ENCODE peak calls at places on chromosome 19, in seven cellular contexts. One of them, this sample, is unnamed.

GRCh38 chr19:6218497-6219146 is 61.2 kb downstream of the MLLT1 start:
- DNase-seq in astrocyte of the cerebellum: peak
- DNase-seq in cardiac fibroblast: peak
- DNase-seq in endothelial cell of umbilical vein: peak
- DNase-seq in bronchial epithelial cell: peak
- DNase-seq in colonic mucosa: peak
- DNase-seq in upper lobe of left lung: peak
- DNase-seq in this sample: peak

GRCh38 chr19:10517361-10517759 is at the start of gene S1PR5:
- DNase-seq in endothelial cell of umbilical vein: no peak
- DNase-seq in cardiac fibroblast: no peak
- DNase-seq in upper lobe of left lung: no peak
- DNase-seq in astrocyte of the cerebellum: no peak
- DNase-seq in bronchial epithelial cell: no peak
- DNase-seq in colonic mucosa: no peak
- DNase-seq in this sample: no peak

GRCh38 chr19:48896191-48896720 is 2.3 kb downstream of the TULP2 start:
- DNase-seq in astrocyte of the cerebellum: no peak
- DNase-seq in bronchial epithelial cell: no peak
- DNase-seq in endothelial cell of umbilical vein: no peak
- DNase-seq in upper lobe of left lung: peak
- DNase-seq in colonic mucosa: peak
- DNase-seq in cardiac fibroblast: peak
- DNase-seq in this sample: peak

GRCh38 chr19:35555301-35556005 is 8.0 kb downstream of the ATP4A start:
- DNase-seq in colonic mucosa: no peak
- DNase-seq in bronchial epithelial cell: no peak
- DNase-seq in upper lobe of left lung: no peak
- DNase-seq in cardiac fibroblast: peak
- DNase-seq in astrocyte of the cerebellum: no peak
- DNase-seq in endothelial cell of umbilical vein: no peak
- DNase-seq in this sample: peak

GRCh38 chr19:5215431-5215830 is 125.2 kb downstream of the PTPRS start:
- DNase-seq in bronchial epithelial cell: no peak
- DNase-seq in colonic mucosa: no peak
- DNase-seq in cardiac fibroblast: no peak
- DNase-seq in astrocyte of the cerebellum: no peak
- DNase-seq in upper lobe of left lung: no peak
- DNase-seq in endothelial cell of umbilical vein: no peak
- DNase-seq in this sample: no peak

GRCh38 chr19:51994048-51994644 is 7.5 kb upstream of the ZNF350 start:
- DNase-seq in upper lobe of left lung: no peak
- DNase-seq in astrocyte of the cerebellum: no peak
- DNase-seq in colonic mucosa: no peak
- DNase-seq in bronchial epithelial cell: no peak
- DNase-seq in endothelial cell of umbilical vein: no peak
- DNase-seq in cardiac fibroblast: no peak
- DNase-seq in this sample: peak

GRCh38 chr19:10111405-10111811 is at the start of gene P2RY11:
- DNase-seq in bronchial epithelial cell: no peak
- DNase-seq in colonic mucosa: no peak
- DNase-seq in upper lobe of left lung: no peak
- DNase-seq in cardiac fibroblast: no peak
- DNase-seq in astrocyte of the cerebellum: no peak
- DNase-seq in endothelial cell of umbilical vein: no peak
- DNase-seq in this sample: no peak

GRCh38 chr19:8088752-8089663 is 36.4 kb downstream of the CCL25 start:
- DNase-seq in endothelial cell of umbilical vein: no peak
- DNase-seq in cardiac fibroblast: no peak
- DNase-seq in astrocyte of the cerebellum: no peak
- DNase-seq in upper lobe of left lung: no peak
- DNase-seq in colonic mucosa: no peak
- DNase-seq in bronchial epithelial cell: no peak
- DNase-seq in this sample: no peak

GRCh38 chr19:36060430-36060829 is 5.7 kb downstream of the WDR62 start:
- DNase-seq in colonic mucosa: no peak
- DNase-seq in endothelial cell of umbilical vein: peak
- DNase-seq in cardiac fibroblast: peak
- DNase-seq in astrocyte of the cerebellum: peak
- DNase-seq in bronchial epithelial cell: peak
- DNase-seq in upper lobe of left lung: peak
- DNase-seq in this sample: peak

GRCh38 chr19:6481541-6482342 is at the start of gene DENND1C:
- DNase-seq in astrocyte of the cerebellum: no peak
- DNase-seq in upper lobe of left lung: peak
- DNase-seq in bronchial epithelial cell: no peak
- DNase-seq in cardiac fibroblast: no peak
- DNase-seq in colonic mucosa: no peak
- DNase-seq in endothelial cell of umbilical vein: peak
- DNase-seq in this sample: no peak

GRCh38 chr19:17348700-17349099 is 11.3 kb downstream of the GTPBP3 start:
- DNase-seq in endothelial cell of umbilical vein: peak
- DNase-seq in upper lobe of left lung: no peak
- DNase-seq in astrocyte of the cerebellum: peak
- DNase-seq in bronchial epithelial cell: peak
- DNase-seq in cardiac fibroblast: peak
- DNase-seq in colonic mucosa: no peak
- DNase-seq in this sample: peak

GRCh38 chr19:49333426-49334288 is 1.5 kb upstream of the CD37 start:
- DNase-seq in upper lobe of left lung: peak
- DNase-seq in endothelial cell of umbilical vein: no peak
- DNase-seq in bronchial epithelial cell: peak
- DNase-seq in astrocyte of the cerebellum: no peak
- DNase-seq in cardiac fibroblast: no peak
- DNase-seq in colonic mucosa: peak
- DNase-seq in this sample: no peak

GRCh38 chr19:48090281-48090802 is 20.3 kb downstream of the PLA2G4C start:
- DNase-seq in bronchial epithelial cell: no peak
- DNase-seq in cardiac fibroblast: no peak
- DNase-seq in upper lobe of left lung: no peak
- DNase-seq in endothelial cell of umbilical vein: no peak
- DNase-seq in astrocyte of the cerebellum: no peak
- DNase-seq in colonic mucosa: peak
- DNase-seq in this sample: no peak

GRCh38 chr19:39498262-39499081 is at the start of gene DLL3:
- DNase-seq in colonic mucosa: no peak
- DNase-seq in endothelial cell of umbilical vein: peak
- DNase-seq in bronchial epithelial cell: no peak
- DNase-seq in upper lobe of left lung: no peak
- DNase-seq in cardiac fibroblast: no peak
- DNase-seq in astrocyte of the cerebellum: no peak
- DNase-seq in this sample: no peak

GRCh38 chr19:18313398-18313797 is 9.5 kb downstream of the LSM4 start:
- DNase-seq in cardiac fibroblast: no peak
- DNase-seq in colonic mucosa: no peak
- DNase-seq in bronchial epithelial cell: no peak
- DNase-seq in astrocyte of the cerebellum: no peak
- DNase-seq in upper lobe of left lung: no peak
- DNase-seq in endothelial cell of umbilical vein: no peak
- DNase-seq in this sample: no peak

GRCh38 chr19:14632286-14632685 is 42.4 kb downstream of the ADGRE3 start:
- DNase-seq in colonic mucosa: peak
- DNase-seq in upper lobe of left lung: no peak
- DNase-seq in endothelial cell of umbilical vein: peak
- DNase-seq in bronchial epithelial cell: peak
- DNase-seq in astrocyte of the cerebellum: no peak
- DNase-seq in cardiac fibroblast: peak
- DNase-seq in this sample: no peak

GRCh38 chr19:7550987-7551761 is 15.7 kb downstream of the PNPLA6 start:
- DNase-seq in endothelial cell of umbilical vein: peak
- DNase-seq in astrocyte of the cerebellum: peak
- DNase-seq in cardiac fibroblast: peak
- DNase-seq in colonic mucosa: peak
- DNase-seq in upper lobe of left lung: peak
- DNase-seq in bronchial epithelial cell: peak
- DNase-seq in this sample: peak

GRCh38 chr19:8580710-8581281 is 3.6 kb upstream of the MYO1F start:
- DNase-seq in astrocyte of the cerebellum: peak
- DNase-seq in bronchial epithelial cell: peak
- DNase-seq in cardiac fibroblast: peak
- DNase-seq in colonic mucosa: peak
- DNase-seq in endothelial cell of umbilical vein: peak
- DNase-seq in upper lobe of left lung: peak
- DNase-seq in this sample: peak

GRCh38 chr19:18637644-18638630 is 1.1 kb downstream of the KLHL26 start:
- DNase-seq in upper lobe of left lung: peak
- DNase-seq in colonic mucosa: peak
- DNase-seq in cardiac fibroblast: no peak
- DNase-seq in bronchial epithelial cell: peak
- DNase-seq in endothelial cell of umbilical vein: no peak
- DNase-seq in astrocyte of the cerebellum: no peak
- DNase-seq in this sample: no peak

GRCh38 chr19:17473041-17473440 is 2.7 kb downstream of the SLC27A1 start:
- DNase-seq in bronchial epithelial cell: peak
- DNase-seq in cardiac fibroblast: peak
- DNase-seq in colonic mucosa: no peak
- DNase-seq in upper lobe of left lung: peak
- DNase-seq in astrocyte of the cerebellum: peak
- DNase-seq in endothelial cell of umbilical vein: peak
- DNase-seq in this sample: peak

GRCh38 chr19:11197291-11198174 is at the start of gene KANK2:
- DNase-seq in colonic mucosa: peak
- DNase-seq in bronchial epithelial cell: peak
- DNase-seq in astrocyte of the cerebellum: no peak
- DNase-seq in cardiac fibroblast: peak
- DNase-seq in upper lobe of left lung: peak
- DNase-seq in endothelial cell of umbilical vein: peak
- DNase-seq in this sample: peak

GRCh38 chr19:34324320-34324719 is 40.7 kb upstream of the GPI start:
- DNase-seq in cardiac fibroblast: no peak
- DNase-seq in astrocyte of the cerebellum: no peak
- DNase-seq in upper lobe of left lung: no peak
- DNase-seq in bronchial epithelial cell: no peak
- DNase-seq in endothelial cell of umbilical vein: no peak
- DNase-seq in colonic mucosa: no peak
- DNase-seq in this sample: no peak

GRCh38 chr19:41323023-41323422 is 13.1 kb downstream of the CCDC97 start:
- DNase-seq in cardiac fibroblast: peak
- DNase-seq in bronchial epithelial cell: no peak
- DNase-seq in astrocyte of the cerebellum: no peak
- DNase-seq in colonic mucosa: no peak
- DNase-seq in endothelial cell of umbilical vein: peak
- DNase-seq in upper lobe of left lung: no peak
- DNase-seq in this sample: peak

GRCh38 chr19:47049307-47049700 is 880 bp upstream of the TMEM160 start:
- DNase-seq in astrocyte of the cerebellum: peak
- DNase-seq in endothelial cell of umbilical vein: no peak
- DNase-seq in colonic mucosa: no peak
- DNase-seq in cardiac fibroblast: peak
- DNase-seq in bronchial epithelial cell: peak
- DNase-seq in upper lobe of left lung: no peak
- DNase-seq in this sample: peak
- H3K4me3 ChIP-seq in astrocyte of the cerebellum: no peak
- H3K4me3 ChIP-seq in endothelial cell of umbilical vein: peak
- H3K4me3 ChIP-seq in colonic mucosa: no peak
- H3K4me3 ChIP-seq in cardiac fibroblast: no peak
- H3K4me3 ChIP-seq in bronchial epithelial cell: no peak
- H3K4me3 ChIP-seq in upper lobe of left lung: no peak
- H3K4me3 ChIP-seq in this sample: no peak

GRCh38 chr19:1177322-1178114 is 3.5 kb upstream of the SBNO2 start:
- DNase-seq in cardiac fibroblast: peak
- DNase-seq in endothelial cell of umbilical vein: peak
- DNase-seq in colonic mucosa: no peak
- DNase-seq in astrocyte of the cerebellum: peak
- DNase-seq in bronchial epithelial cell: peak
- DNase-seq in upper lobe of left lung: peak
- DNase-seq in this sample: peak
- TF ChIP-seq CTCF in cardiac fibroblast: peak
- TF ChIP-seq CTCF in endothelial cell of umbilical vein: no peak
- TF ChIP-seq CTCF in colonic mucosa: no peak
- TF ChIP-seq CTCF in astrocyte of the cerebellum: peak
- TF ChIP-seq CTCF in bronchial epithelial cell: peak
- TF ChIP-seq CTCF in upper lobe of left lung: no peak
- TF ChIP-seq CTCF in this sample: peak

GRCh38 chr19:42496551-42497133 is 31.6 kb downstream of the CEACAM1 start:
- DNase-seq in upper lobe of left lung: no peak
- DNase-seq in bronchial epithelial cell: no peak
- DNase-seq in astrocyte of the cerebellum: no peak
- DNase-seq in colonic mucosa: no peak
- DNase-seq in cardiac fibroblast: no peak
- DNase-seq in endothelial cell of umbilical vein: no peak
- DNase-seq in this sample: no peak
- H3K4me3 ChIP-seq in upper lobe of left lung: no peak
- H3K4me3 ChIP-seq in bronchial epithelial cell: no peak
- H3K4me3 ChIP-seq in astrocyte of the cerebellum: no peak
- H3K4me3 ChIP-seq in colonic mucosa: no peak
- H3K4me3 ChIP-seq in cardiac fibroblast: no peak
- H3K4me3 ChIP-seq in endothelial cell of umbilical vein: no peak
- H3K4me3 ChIP-seq in this sample: no peak

GRCh38 chr19:32676186-32676894 is 692 bp downstream of the RGS9BP start:
- DNase-seq in upper lobe of left lung: no peak
- DNase-seq in cardiac fibroblast: no peak
- DNase-seq in astrocyte of the cerebellum: no peak
- DNase-seq in endothelial cell of umbilical vein: peak
- DNase-seq in bronchial epithelial cell: no peak
- DNase-seq in colonic mucosa: no peak
- DNase-seq in this sample: no peak
- TF ChIP-seq CTCF in upper lobe of left lung: peak
- TF ChIP-seq CTCF in cardiac fibroblast: no peak
- TF ChIP-seq CTCF in astrocyte of the cerebellum: no peak
- TF ChIP-seq CTCF in endothelial cell of umbilical vein: no peak
- TF ChIP-seq CTCF in bronchial epithelial cell: no peak
- TF ChIP-seq CTCF in colonic mucosa: no peak
- TF ChIP-seq CTCF in this sample: no peak

GRCh38 chr19:3100747-3101730 is 6.9 kb downstream of the GNA11 start:
- DNase-seq in cardiac fibroblast: no peak
- DNase-seq in astrocyte of the cerebellum: no peak
- DNase-seq in upper lobe of left lung: no peak
- DNase-seq in bronchial epithelial cell: no peak
- DNase-seq in colonic mucosa: no peak
- DNase-seq in endothelial cell of umbilical vein: no peak
- DNase-seq in this sample: no peak

GRCh38 chr19:3098515-3099346 is 4.6 kb downstream of the GNA11 start:
- DNase-seq in endothelial cell of umbilical vein: peak
- DNase-seq in upper lobe of left lung: peak
- DNase-seq in colonic mucosa: peak
- DNase-seq in cardiac fibroblast: peak
- DNase-seq in bronchial epithelial cell: no peak
- DNase-seq in astrocyte of the cerebellum: peak
- DNase-seq in this sample: peak

GRCh38 chr19:3102239-3103140 is 8.3 kb downstream of the GNA11 start:
- DNase-seq in upper lobe of left lung: no peak
- DNase-seq in astrocyte of the cerebellum: no peak
- DNase-seq in cardiac fibroblast: no peak
- DNase-seq in colonic mucosa: no peak
- DNase-seq in endothelial cell of umbilical vein: no peak
- DNase-seq in bronchial epithelial cell: no peak
- DNase-seq in this sample: no peak

GRCh38 chr19:3099347-3100145 is 5.4 kb downstream of the GNA11 start:
- DNase-seq in upper lobe of left lung: no peak
- DNase-seq in bronchial epithelial cell: no peak
- DNase-seq in cardiac fibroblast: no peak
- DNase-seq in astrocyte of the cerebellum: no peak
- DNase-seq in colonic mucosa: no peak
- DNase-seq in endothelial cell of umbilical vein: no peak
- DNase-seq in this sample: no peak

GRCh38 chr19:3100331-3100730 is 6.2 kb downstream of the GNA11 start:
- DNase-seq in upper lobe of left lung: no peak
- DNase-seq in bronchial epithelial cell: no peak
- DNase-seq in astrocyte of the cerebellum: no peak
- DNase-seq in endothelial cell of umbilical vein: no peak
- DNase-seq in colonic mucosa: no peak
- DNase-seq in cardiac fibroblast: no peak
- DNase-seq in this sample: no peak
- H3K4me3 ChIP-seq in upper lobe of left lung: no peak
- H3K4me3 ChIP-seq in bronchial epithelial cell: no peak
- H3K4me3 ChIP-seq in astrocyte of the cerebellum: no peak
- H3K4me3 ChIP-seq in endothelial cell of umbilical vein: no peak
- H3K4me3 ChIP-seq in colonic mucosa: no peak
- H3K4me3 ChIP-seq in cardiac fibroblast: no peak
- H3K4me3 ChIP-seq in this sample: no peak

This sample was measured in astrocyte of the spinal cord.